ENCODE peak calls at places on chromosomes 11 and 22, in four cellular contexts. One of them, this sample, is unnamed.
A peak's percentile ranks its signal among the peaks of the same experiment; 100 is the strongest.

GRCh38 chr11:126127284-126127845 is 64.7 kb upstream of the CDON start:
- DNase-seq in right lobe of liver: no peak
- DNase-seq in body of pancreas: no peak
- DNase-seq in adrenal gland: no peak
- DNase-seq in this sample: no peak

GRCh38 chr11:66172146-66172545 is 96.3 kb upstream of the RAB1B start:
- DNase-seq in right lobe of liver: no peak
- DNase-seq in body of pancreas: no peak
- DNase-seq in adrenal gland: no peak
- DNase-seq in this sample: no peak

GRCh38 chr11:63837719-63838118 is 1.2 kb upstream of the MARK2 start:
- DNase-seq in right lobe of liver: no peak
- DNase-seq in body of pancreas: no peak
- DNase-seq in adrenal gland: peak; percentile 37
- DNase-seq in this sample: no peak

GRCh38 chr11:5605849-5606248 is 9.4 kb downstream of the TRIM6 start:
- DNase-seq in right lobe of liver: no peak
- DNase-seq in body of pancreas: no peak
- DNase-seq in adrenal gland: peak; percentile 55
- DNase-seq in this sample: no peak

GRCh38 chr22:40487663-40488249 is 117.4 kb downstream of the SGSM3 start:
- DNase-seq in right lobe of liver: no peak
- DNase-seq in body of pancreas: no peak
- DNase-seq in adrenal gland: no peak
- DNase-seq in this sample: no peak

GRCh38 chr11:18731949-18732821 is 6.2 kb upstream of the IGSF22 start:
- DNase-seq in right lobe of liver: no peak
- DNase-seq in body of pancreas: peak; percentile 56
- DNase-seq in adrenal gland: peak; percentile 74
- DNase-seq in this sample: no peak

GRCh38 chr11:64415286-64415685 is 56.3 kb downstream of the RPS6KA4 start:
- DNase-seq in right lobe of liver: peak; percentile 27
- DNase-seq in body of pancreas: no peak
- DNase-seq in adrenal gland: no peak
- DNase-seq in this sample: no peak

GRCh38 chr11:118640332-118641154 is 33.1 kb downstream of the PHLDB1 start:
- DNase-seq in right lobe of liver: no peak
- DNase-seq in body of pancreas: peak; percentile 56
- DNase-seq in adrenal gland: no peak
- DNase-seq in this sample: no peak

GRCh38 chr11:8806974-8807373 is 104.0 kb upstream of the AKIP1 start:
- DNase-seq in right lobe of liver: no peak
- DNase-seq in body of pancreas: no peak
- DNase-seq in adrenal gland: no peak
- DNase-seq in this sample: no peak

GRCh38 chr22:38120359-38121110 is 10.1 kb upstream of the BAIAP2L2 start:
- DNase-seq in right lobe of liver: peak; percentile 48
- DNase-seq in body of pancreas: no peak
- DNase-seq in adrenal gland: no peak
- DNase-seq in this sample: no peak

GRCh38 chr11:76672431-76673163 is 2.0 kb upstream of the LRRC32 start:
- DNase-seq in right lobe of liver: peak; percentile 57
- DNase-seq in body of pancreas: no peak
- DNase-seq in adrenal gland: no peak
- DNase-seq in this sample: no peak

GRCh38 chr11:126181939-126182730 is 29.3 kb downstream of the RPUSD4 start:
- DNase-seq in right lobe of liver: peak; percentile 26
- DNase-seq in body of pancreas: no peak
- DNase-seq in adrenal gland: no peak
- DNase-seq in this sample: no peak

GRCh38 chr11:129785383-129786111 is 30.1 kb upstream of the TMEM45B start:
- DNase-seq in right lobe of liver: no peak
- DNase-seq in body of pancreas: no peak
- DNase-seq in adrenal gland: no peak
- DNase-seq in this sample: no peak

GRCh38 chr11:110531056-110531756 is 101.5 kb downstream of the FDX1 start:
- DNase-seq in right lobe of liver: no peak
- DNase-seq in body of pancreas: no peak
- DNase-seq in adrenal gland: peak; percentile 42
- DNase-seq in this sample: no peak

GRCh38 chr11:61724437-61724836 is 28.0 kb upstream of the MYRF start:
- DNase-seq in right lobe of liver: no peak
- DNase-seq in body of pancreas: no peak
- DNase-seq in adrenal gland: no peak
- DNase-seq in this sample: no peak

GRCh38 chr11:75031224-75031753 is 42.6 kb downstream of the NEU3 start:
- DNase-seq in right lobe of liver: no peak
- DNase-seq in body of pancreas: no peak
- DNase-seq in adrenal gland: peak; percentile 91
- DNase-seq in this sample: no peak

GRCh38 chr11:112448806-112449205 is 188.1 kb upstream of the PLET1 start:
- DNase-seq in right lobe of liver: no peak
- DNase-seq in body of pancreas: no peak
- DNase-seq in adrenal gland: no peak
- DNase-seq in this sample: no peak

GRCh38 chr22:19172213-19173046 is 6.1 kb downstream of the SLC25A1 start:
- DNase-seq in right lobe of liver: no peak
- DNase-seq in body of pancreas: no peak
- DNase-seq in adrenal gland: no peak
- DNase-seq in this sample: no peak

GRCh38 chr11:123235117-123235686 is 40.2 kb upstream of the CLMP start:
- DNase-seq in right lobe of liver: no peak
- DNase-seq in body of pancreas: peak; percentile 43
- DNase-seq in adrenal gland: peak; percentile 78
- DNase-seq in this sample: peak; percentile 36

GRCh38 chr22:48707749-48708557 is 1119.7 kb downstream of the BRD1 start:
- DNase-seq in right lobe of liver: no peak
- DNase-seq in body of pancreas: no peak
- DNase-seq in adrenal gland: no peak
- DNase-seq in this sample: peak; percentile 54

GRCh38 chr22:50473855-50474671 is 772 bp downstream of the SBF1 start:
- DNase-seq in right lobe of liver: no peak
- DNase-seq in body of pancreas: peak; percentile 61
- DNase-seq in adrenal gland: peak; percentile 54
- DNase-seq in this sample: no peak

GRCh38 chr22:31556627-31557203 is 60.4 kb downstream of the SFI1 start:
- DNase-seq in right lobe of liver: no peak
- DNase-seq in body of pancreas: no peak
- DNase-seq in adrenal gland: no peak
- DNase-seq in this sample: no peak

GRCh38 chr11:44033411-44033850 is 14.3 kb upstream of the ACCSL start:
- DNase-seq in right lobe of liver: no peak
- DNase-seq in body of pancreas: no peak
- DNase-seq in adrenal gland: no peak
- DNase-seq in this sample: no peak

GRCh38 chr11:71300187-71300586 is 47.8 kb upstream of the SHANK2 start:
- DNase-seq in right lobe of liver: no peak
- DNase-seq in body of pancreas: no peak
- DNase-seq in adrenal gland: no peak
- DNase-seq in this sample: peak; percentile 23

GRCh38 chr11:17013548-17014320 is 480 bp downstream of the PLEKHA7 start:
- DNase-seq in right lobe of liver: peak; percentile 58
- DNase-seq in body of pancreas: peak; percentile 55
- DNase-seq in adrenal gland: no peak
- DNase-seq in this sample: no peak

GRCh38 chr11:10895285-10895684 is 37.4 kb upstream of the ZBED5 start:
- DNase-seq in right lobe of liver: no peak
- DNase-seq in body of pancreas: no peak
- DNase-seq in adrenal gland: no peak
- DNase-seq in this sample: no peak

GRCh38 chr11:43268161-43268560 is 43.6 kb upstream of the API5 start:
- DNase-seq in right lobe of liver: no peak
- DNase-seq in body of pancreas: peak; percentile 61
- DNase-seq in adrenal gland: peak; percentile 68
- DNase-seq in this sample: no peak

GRCh38 chr11:94746721-94747120 is 21.4 kb upstream of the AMOTL1 start:
- DNase-seq in right lobe of liver: no peak
- DNase-seq in body of pancreas: peak; percentile 39
- DNase-seq in adrenal gland: no peak
- DNase-seq in this sample: no peak

GRCh38 chr11:93572621-93573020 is 29.4 kb upstream of the SMCO4 start:
- DNase-seq in right lobe of liver: no peak
- DNase-seq in body of pancreas: no peak
- DNase-seq in adrenal gland: no peak
- DNase-seq in this sample: no peak

GRCh38 chr11:129854229-129854805 is 38.7 kb downstream of the TMEM45B start:
- DNase-seq in right lobe of liver: no peak
- DNase-seq in body of pancreas: no peak
- DNase-seq in adrenal gland: no peak
- DNase-seq in this sample: no peak

GRCh38 chr22:19478466-19479357 is at the start of gene UFD1:
- DNase-seq in right lobe of liver: peak; percentile 91
- DNase-seq in body of pancreas: peak; percentile 86
- DNase-seq in adrenal gland: peak; percentile 86
- DNase-seq in this sample: peak; percentile 90

GRCh38 chr22:44179196-44179988 is 1.3 kb upstream of the PARVG start:
- DNase-seq in right lobe of liver: no peak
- DNase-seq in body of pancreas: no peak
- DNase-seq in adrenal gland: no peak
- DNase-seq in this sample: no peak

GRCh38 chr11:1022908-1023810 is 13.4 kb downstream of the MUC6 start:
- DNase-seq in right lobe of liver: no peak
- DNase-seq in body of pancreas: no peak
- DNase-seq in adrenal gland: no peak
- DNase-seq in this sample: no peak

DNA sequence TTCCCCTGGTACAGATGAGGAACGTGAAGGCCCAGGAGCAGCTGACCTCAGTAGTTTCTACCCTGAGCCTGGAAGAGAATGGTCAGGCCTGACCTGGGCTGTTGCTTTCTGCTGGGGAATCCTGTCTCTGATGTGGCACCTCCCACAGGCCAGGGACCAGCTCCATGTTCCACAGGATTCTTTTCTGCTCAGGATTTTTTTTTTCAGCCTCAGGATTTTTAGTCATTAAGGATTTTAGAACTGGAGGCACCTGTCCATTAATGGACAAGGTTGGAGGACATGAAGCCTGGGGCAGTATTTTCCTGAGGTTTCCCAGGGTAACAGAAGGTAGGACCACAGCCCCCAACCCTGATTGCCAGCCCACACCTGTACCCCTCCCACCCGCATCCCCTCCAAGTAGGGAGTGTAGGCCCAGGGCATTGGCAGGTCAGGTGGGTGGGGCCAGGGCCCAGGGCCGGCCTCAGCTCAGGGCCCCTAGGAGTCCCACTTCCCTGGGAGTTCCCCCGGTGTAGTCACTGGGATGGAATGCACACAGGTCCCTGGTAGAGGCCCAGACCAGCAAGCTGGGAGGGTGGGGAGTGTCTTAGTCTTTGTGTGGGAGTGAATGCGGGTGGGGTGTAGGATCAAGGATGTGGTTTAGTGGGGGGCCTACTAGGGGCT is 16.1 kb downstream of the BIK start:
- DNase-seq in right lobe of liver: no peak
- DNase-seq in body of pancreas: peak; percentile 43
- DNase-seq in adrenal gland: no peak
- DNase-seq in this sample: no peak
- H3K27ac ChIP-seq in right lobe of liver: peak overlapping the region; percentile 18
- H3K27ac ChIP-seq in body of pancreas: no peak overlapping the region
- H3K27ac ChIP-seq in adrenal gland: no peak overlapping the region
- H3K27ac ChIP-seq in this sample: no peak overlapping the region

GRCh38 chr22:32817137-32817536 is 15.6 kb downstream of the TIMP3 start:
- DNase-seq in right lobe of liver: no peak
- DNase-seq in body of pancreas: no peak
- DNase-seq in adrenal gland: no peak
- DNase-seq in this sample: peak; percentile 11
- H3K4me1 ChIP-seq in right lobe of liver: no peaks in the 10 kb centered on the region
- H3K4me1 ChIP-seq in body of pancreas: no peaks in the 10 kb centered on the region
- H3K4me1 ChIP-seq in adrenal gland: peaks cover 7% of the 10 kb centered on the region
- H3K4me1 ChIP-seq in this sample: peaks cover 14% of the 10 kb centered on the region

GRCh38 chr11:35065566-35065965 is 73.4 kb upstream of the CD44 start:
- DNase-seq in right lobe of liver: no peak
- DNase-seq in body of pancreas: no peak
- DNase-seq in adrenal gland: no peak
- DNase-seq in this sample: no peak

GRCh38 chr11:35066029-35066428 is 72.9 kb upstream of the CD44 start:
- DNase-seq in right lobe of liver: no peak
- DNase-seq in body of pancreas: no peak
- DNase-seq in adrenal gland: no peak
- DNase-seq in this sample: no peak

GRCh38 chr11:35061516-35062440 is 77.2 kb upstream of the CD44 start:
- DNase-seq in right lobe of liver: no peak
- DNase-seq in body of pancreas: no peak
- DNase-seq in adrenal gland: no peak
- DNase-seq in this sample: no peak

GRCh38 chr11:35063453-35063852 is 75.5 kb upstream of the CD44 start:
- DNase-seq in right lobe of liver: no peak
- DNase-seq in body of pancreas: no peak
- DNase-seq in adrenal gland: no peak
- DNase-seq in this sample: no peak

GRCh38 chr11:35064114-35064800 is 74.7 kb upstream of the CD44 start:
- DNase-seq in right lobe of liver: no peak
- DNase-seq in body of pancreas: no peak
- DNase-seq in adrenal gland: no peak
- DNase-seq in this sample: no peak
- TF ChIP-seq CTCF in right lobe of liver: no peak
- TF ChIP-seq CTCF in body of pancreas: no peak
- TF ChIP-seq CTCF in adrenal gland: no peak
- TF ChIP-seq CTCF in this sample: no peak

DNA sequence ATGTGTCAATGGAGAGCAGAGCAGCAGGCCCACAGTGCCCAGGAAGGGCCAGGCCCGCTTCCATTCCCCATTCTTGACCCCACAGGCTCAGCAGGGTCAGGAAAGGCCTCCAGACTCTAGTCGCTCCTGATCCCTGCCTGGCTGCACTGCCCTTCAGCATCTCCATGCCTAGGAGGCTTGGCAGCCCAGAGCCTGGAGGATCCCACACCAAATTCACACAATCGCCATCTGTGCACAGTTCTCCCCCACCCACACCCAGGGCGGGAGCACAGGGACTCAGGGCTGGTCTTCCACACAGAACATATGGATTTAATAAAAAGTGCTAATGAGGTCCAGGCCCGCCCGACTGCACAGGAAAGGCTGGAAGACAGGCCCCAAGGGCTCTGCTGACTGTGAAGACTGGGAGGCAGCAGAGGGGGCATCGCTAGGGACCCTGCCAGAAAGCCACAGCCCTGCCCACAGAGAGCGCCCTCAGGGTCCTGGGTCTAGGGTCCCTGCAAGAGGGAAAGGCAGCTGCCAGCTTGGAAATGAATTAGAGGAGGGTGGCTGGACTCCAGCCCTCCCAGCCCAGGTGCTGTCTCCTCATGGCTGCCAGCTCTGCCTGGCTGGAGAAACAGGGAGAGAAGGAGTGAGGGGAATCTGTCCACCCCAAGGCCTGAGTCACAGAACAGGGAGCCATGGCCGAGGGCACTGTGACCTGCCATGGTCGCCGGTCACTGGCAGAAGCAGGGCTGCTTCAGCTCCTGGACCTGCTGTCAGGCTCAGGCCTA is 39.7 kb downstream of the DKK3 start:
- DNase-seq in right lobe of liver: no peak
- DNase-seq in body of pancreas: no peak
- DNase-seq in adrenal gland: no peak
- DNase-seq in this sample: no peak
- H3K27ac ChIP-seq in right lobe of liver: peak overlapping the region; percentile 65
- H3K27ac ChIP-seq in body of pancreas: no peak overlapping the region
- H3K27ac ChIP-seq in adrenal gland: peak overlapping the region; percentile 44
- H3K27ac ChIP-seq in this sample: peak overlapping the region; percentile 16

This sample was measured in tibial artery.